ENCODE peak calls at places on chromosome 1, in five cellular contexts. H is H1, N is GM12878, L is K562, M is HepG2. U is an unnamed sample.

GRCh38 chr1:16208270-16208987 is 4.0 kb downstream of the ARHGEF19 start:
- DNase-seq in M (no peak), L (peak), H (no peak), N (no peak), U (no peak)

GRCh38 chr1:27621067-27621920 is 13.7 kb downstream of the FGR start:
- DNase-seq in N (no peak), L (no peak), M (peak), H (no peak), U (no peak)

GRCh38 chr1:227908366-227908765 is 39.4 kb downstream of the WNT9A start:
- DNase-seq in M (no peak), L (no peak), N (no peak), H (no peak), U (no peak)

GRCh38 chr1:38030596-38031512 is 15.7 kb downstream of the POU3F1 start:
- DNase-seq in H (no peak), L (no peak), N (no peak), M (no peak), U (no peak)

GRCh38 chr1:28264897-28265296 is 5.6 kb downstream of the SESN2 start:
- DNase-seq in H (no peak), N (no peak), M (no peak), L (peak), U (no peak)

GRCh38 chr1:228180271-228180987 is 14.8 kb downstream of the IBA57 start:
- DNase-seq in M (peak), N (no peak), H (no peak), L (no peak), U (peak)

GRCh38 chr1:93705897-93706500 is 24.4 kb upstream of the BCAR3 start:
- DNase-seq in M (no peak), L (no peak), N (no peak), H (no peak), U (no peak)

GRCh38 chr1:48552420-48552819 is 80.4 kb upstream of the SPATA6 start:
- DNase-seq in M (peak), L (no peak), H (peak), N (no peak), U (peak)

GRCh38 chr1:44059956-44060355 is 28.7 kb upstream of the SLC6A9 start:
- DNase-seq in H (no peak), M (no peak), L (no peak), N (no peak), U (no peak)

GRCh38 chr1:202034683-202035462 is 24.5 kb downstream of the ELF3 start:
- DNase-seq in N (peak), M (peak), H (no peak), L (peak), U (no peak)

GRCh38 chr1:20932437-20932977 is 145.4 kb upstream of the HP1BP3 start:
- DNase-seq in N (peak), H (no peak), L (no peak), M (no peak), U (no peak)

GRCh38 chr1:2499986-2500596 is 24.0 kb downstream of the PLCH2 start:
- DNase-seq in N (no peak), L (no peak), H (no peak), M (no peak), U (no peak)

GRCh38 chr1:42618866-42619265 is 39.4 kb upstream of the PPIH start:
- DNase-seq in N (no peak), M (no peak), L (no peak), H (no peak), U (no peak)

GRCh38 chr1:239321877-239322276 is 64.5 kb upstream of the CHRM3 start:
- DNase-seq in H (no peak), N (no peak), M (no peak), L (no peak), U (no peak)

GRCh38 chr1:199243423-199244061 is 604.7 kb downstream of the PTPRC start:
- DNase-seq in L (no peak), H (peak), N (peak), M (peak), U (peak)

GRCh38 chr1:2629627-2630497 is 3.0 kb downstream of the MMEL1 start:
- DNase-seq in H (no peak), N (no peak), L (no peak), M (no peak), U (no peak)

GRCh38 chr1:52676249-52676903 is 21.8 kb downstream of the COA7 start:
- DNase-seq in N (no peak), H (no peak), L (no peak), M (no peak), U (no peak)

GRCh38 chr1:85283475-85284199 is 7.2 kb upstream of the BCL10 start:
- DNase-seq in H (no peak), L (peak), N (no peak), M (peak), U (peak)

GRCh38 chr1:31666290-31666963 is 21.8 kb upstream of the PEF1 start:
- DNase-seq in L (no peak), H (no peak), M (no peak), N (no peak), U (no peak)

GRCh38 chr1:58409826-58410225 is 136.7 kb downstream of the OMA1 start:
- DNase-seq in N (no peak), L (no peak), M (no peak), H (no peak), U (no peak)

GRCh38 chr1:189121941-189122340 is 1355.7 kb downstream of the BRINP3 start:
- DNase-seq in H (no peak), L (no peak), N (no peak), M (no peak), U (no peak)

GRCh38 chr1:180773210-180773865 is 139.4 kb upstream of the KIAA1614 start:
- DNase-seq in N (no peak), L (no peak), H (no peak), M (no peak), U (no peak)

GRCh38 chr1:154430903-154431302 is 25.8 kb downstream of the IL6R start:
- DNase-seq in H (no peak), M (no peak), N (no peak), L (peak), U (peak)

GRCh38 chr1:8739377-8739776 is 78.1 kb downstream of the RERE start:
- DNase-seq in H (no peak), N (no peak), M (peak), L (no peak), U (peak)

GRCh38 chr1:198929111-198929604 is 290.3 kb downstream of the PTPRC start:
- DNase-seq in M (no peak), H (no peak), N (no peak), L (no peak), U (no peak)

GRCh38 chr1:24308365-24309015 is 10.7 kb upstream of the GRHL3 start:
- DNase-seq in M (no peak), H (no peak), L (no peak), N (no peak), U (peak)

GRCh38 chr1:24311731-24312130 is 7.4 kb upstream of the GRHL3 start:
- DNase-seq in L (no peak), M (no peak), N (no peak), H (no peak), U (no peak)

GRCh38 chr1:24311234-24311633 is 7.9 kb upstream of the GRHL3 start:
- DNase-seq in L (peak), N (no peak), H (no peak), M (no peak), U (no peak)

GRCh38 chr1:24304763-24305162 is 14.4 kb upstream of the GRHL3 start:
- DNase-seq in M (no peak), L (no peak), N (no peak), H (no peak), U (no peak)

DNA sequence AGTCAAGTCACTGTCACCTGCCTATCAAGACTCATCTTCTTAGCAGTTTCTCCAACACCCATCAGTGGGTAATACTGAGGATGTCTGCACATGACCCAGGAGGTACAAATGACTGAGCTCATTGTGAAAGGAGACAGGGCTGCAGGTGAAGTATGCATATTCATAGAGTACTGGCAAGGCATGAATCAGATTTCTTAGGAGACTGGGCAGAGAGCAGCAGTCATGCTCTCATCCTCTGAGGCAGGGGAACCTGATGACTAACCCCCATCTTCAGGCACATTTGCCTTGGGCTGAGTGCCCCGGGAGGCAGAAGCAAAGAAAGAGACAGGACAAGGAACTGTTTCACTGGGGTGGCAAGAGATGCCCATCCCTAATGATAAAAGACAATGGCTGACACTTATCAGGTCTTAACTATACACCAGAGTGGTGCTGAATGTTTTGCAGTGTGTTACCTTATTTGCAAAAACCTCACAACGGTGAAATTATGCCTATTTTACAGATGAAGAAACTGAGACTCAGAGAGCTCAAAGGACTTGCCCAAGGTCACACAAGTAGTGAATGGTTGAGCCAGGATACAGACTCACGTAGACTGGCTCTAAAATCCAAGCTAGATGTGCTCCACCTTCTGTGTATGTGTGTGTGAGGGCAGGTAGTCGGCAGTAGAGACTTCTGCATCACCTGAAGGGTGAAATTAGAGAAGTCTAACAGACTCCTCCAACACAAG is 9.2 kb upstream of the GRHL3 start:
- DNase-seq in L (no peak), M (no peak), H (no peak), N (no peak), U (no peak)
- TF ChIP-seq CREB1 in L (no peak), M (no peak), H (no peak), N (no peak), U (no peak)

DNA sequence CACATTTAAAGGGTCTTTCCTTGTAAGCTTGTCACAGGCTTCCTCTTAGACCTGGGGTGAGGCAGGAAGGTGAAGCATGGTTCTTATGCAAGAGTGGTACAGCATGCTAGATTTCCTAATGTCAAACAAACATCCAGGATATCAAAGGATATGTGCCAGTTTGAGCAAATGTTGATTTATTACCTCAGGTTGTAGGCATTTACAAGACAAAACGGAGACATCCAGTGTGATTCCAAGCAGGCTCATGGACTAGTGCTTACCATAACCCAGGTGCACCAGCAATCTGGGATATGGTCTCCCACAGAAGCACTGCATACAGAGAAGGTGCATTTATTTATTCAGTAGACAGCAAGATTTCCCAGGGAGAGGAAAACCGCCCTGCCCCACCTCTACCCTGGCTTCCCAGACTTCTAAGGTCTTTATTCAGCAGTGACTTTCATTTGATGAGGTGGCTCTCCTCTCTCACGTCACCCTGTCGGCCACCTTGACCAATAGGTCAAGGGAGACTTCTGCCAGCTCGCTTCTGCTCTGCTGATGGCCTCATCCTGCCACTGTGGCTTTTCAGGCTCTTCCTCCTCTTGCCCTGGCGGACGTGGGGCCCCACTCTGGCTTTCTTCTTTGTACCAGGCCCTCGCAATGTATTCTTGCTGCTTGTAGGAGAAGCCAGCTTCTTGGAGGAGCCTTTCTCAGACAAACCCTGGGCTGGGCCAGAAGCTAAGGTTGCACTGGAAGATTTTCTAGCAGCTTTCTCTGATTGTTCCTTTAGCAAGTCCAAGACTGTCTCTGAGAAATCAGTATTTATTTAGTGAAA is 25.6 kb downstream of the HHIPL2 start:
- DNase-seq in N (no peak), L (no peak), H (no peak), M (peak), U (no peak)
- H3K4me3 ChIP-seq in N (no peak), L (no peak), H (no peak), M (no peak), U (no peak)

GRCh38 chr1:221667504-221667903 is 74.4 kb downstream of the DUSP10 start:
- DNase-seq in H (no peak), M (no peak), N (peak), L (no peak), U (no peak)
- TF ChIP-seq CREB1 in H (no peak), M (no peak), N (no peak), L (no peak), U (no peak)

GRCh38 chr1:151992345-151993083 is 1.1 kb downstream of the S100A10 start:
- DNase-seq in L (peak), H (peak), N (no peak), M (peak), U (peak)

GRCh38 chr1:151994956-151995355 is 1.3 kb upstream of the S100A10 start:
- DNase-seq in H (no peak), M (no peak), L (no peak), N (no peak), U (peak)

GRCh38 chr1:151991663-151992344 is 1.9 kb downstream of the S100A10 start:
- DNase-seq in N (no peak), L (no peak), H (no peak), M (no peak), U (no peak)

GRCh38 chr1:151993734-151994496 is at the start of gene S100A10:
- DNase-seq in M (peak), H (peak), L (peak), N (no peak), U (peak)

GRCh38 chr1:151993084-151993733 is 450 bp downstream of the S100A10 start:
- DNase-seq in L (no peak), H (peak), M (no peak), N (no peak), U (peak)
- H3K4me3 ChIP-seq in L (peak), H (peak), M (peak), N (peak), U (peak)

GRCh38 chr1:156924478-156925153 is 4.2 kb downstream of the LRRC71 start:
- DNase-seq in L (peak), M (no peak), N (no peak), H (no peak), U (peak)

GRCh38 chr1:156928043-156928602 is 7.7 kb downstream of the LRRC71 start:
- DNase-seq in N (no peak), H (no peak), L (no peak), M (no peak), U (no peak)

GRCh38 chr1:156925154-156926010 is 5.0 kb downstream of the LRRC71 start:
- DNase-seq in N (no peak), M (no peak), H (no peak), L (no peak), U (no peak)

GRCh38 chr1:156927215-156928042 is 7.0 kb downstream of the LRRC71 start:
- DNase-seq in L (peak), H (peak), N (no peak), M (peak), U (peak)

DNA sequence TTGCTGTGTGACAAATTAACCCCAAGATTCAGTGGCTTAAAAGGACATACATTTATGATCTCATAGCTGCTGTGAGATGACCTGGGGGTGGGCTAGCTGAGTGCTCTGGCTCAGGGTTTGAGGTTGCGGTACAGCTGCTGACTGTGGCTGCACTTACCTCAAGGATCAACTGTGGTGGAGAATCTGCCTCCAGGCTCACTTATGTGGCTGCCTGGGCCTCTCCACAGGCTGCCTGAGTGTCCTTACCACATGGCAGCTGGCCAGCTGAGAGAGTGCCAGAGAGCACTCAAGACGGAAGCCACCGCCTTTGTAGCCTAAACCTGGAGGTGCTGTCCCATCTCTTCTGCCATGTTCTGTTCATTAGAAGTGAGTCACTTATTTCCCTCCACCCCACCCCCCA is 5.7 kb downstream of the LRRC71 start:
- DNase-seq in H (no peak), N (no peak), L (peak), M (no peak), U (no peak)
- TF ChIP-seq CREB1 in H (no peak), N (no peak), L (no peak), M (no peak), U (no peak)

DNA sequence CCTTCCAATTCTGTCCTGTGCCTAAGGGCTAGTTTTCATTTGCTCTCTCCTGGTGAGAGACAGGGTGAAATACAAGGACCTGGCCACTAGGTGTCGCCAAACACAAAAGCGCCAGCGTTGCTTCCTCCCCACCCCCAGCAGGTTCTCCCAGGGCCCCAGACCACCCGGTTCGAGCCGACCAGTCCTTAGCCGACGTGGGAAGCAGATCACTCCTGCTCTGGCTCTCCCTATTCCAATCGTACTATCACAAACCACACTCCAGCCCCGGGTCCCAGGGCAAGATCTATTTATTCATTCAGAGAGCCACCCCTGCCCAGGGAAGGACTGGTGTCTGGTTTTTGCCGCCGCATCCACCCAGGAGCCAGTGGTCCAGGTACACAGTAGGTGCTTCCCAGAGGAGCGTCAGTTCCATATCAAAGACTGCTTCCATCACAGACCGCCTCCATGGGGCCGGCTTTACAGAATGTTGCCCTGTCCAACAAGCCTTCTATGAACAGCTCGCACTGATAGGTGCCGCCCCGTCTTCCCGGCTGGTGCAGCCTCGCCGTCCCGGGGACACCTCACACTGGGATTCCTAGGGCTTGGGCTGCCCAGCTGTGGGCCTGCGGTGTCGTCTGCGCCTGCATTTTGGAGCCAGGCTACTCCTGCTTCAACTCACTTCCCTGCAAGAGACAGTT is 35.0 kb downstream of the CTNNBIP1 start:
- DNase-seq in H (peak), L (peak), N (peak), M (peak), U (peak)
- H3K4me3 ChIP-seq in H (no peak), L (no peak), N (no peak), M (no peak), U (peak)

U was measured in GM23338.